ENCODE peak calls at places on chromosome 14, in six cellular contexts. F, J, A, U, K and M are unnamed samples.

GRCh38 chr14:57364659-57365450 is 25.5 kb upstream of the NAA30 start:
- DNase-seq in F (no peak), J (no peak), A (no peak), U (no peak), K (no peak), M (no peak)

GRCh38 chr14:32417956-32418552 is 89.0 kb downstream of the AKAP6 start:
- DNase-seq in F (no peak), J (no peak), A (no peak), U (peak; percentile 56), K (no peak), M (no peak)

GRCh38 chr14:31950760-31951637 is 126.1 kb upstream of the ARHGAP5 start:
- DNase-seq in F (no peak), J (no peak), A (peak; percentile 67), U (peak; percentile 71), K (no peak), M (no peak)

GRCh38 chr14:68011629-68012028 is 192.1 kb downstream of the RAD51B start:
- DNase-seq in F (no peak), J (no peak), A (no peak), U (no peak), K (no peak), M (no peak)

GRCh38 chr14:68610251-68610793 is 182.5 kb downstream of the ZFP36L1 start:
- DNase-seq in F (no peak), J (peak; percentile 26), A (peak; percentile 24), U (no peak), K (no peak), M (no peak)

GRCh38 chr14:96225745-96226151 is 21.1 kb downstream of the BDKRB2 start:
- DNase-seq in F (no peak), J (no peak), A (peak; percentile 44), U (peak; percentile 71), K (no peak), M (no peak)

GRCh38 chr14:53638966-53639365 is 317.7 kb downstream of the BMP4 start:
- DNase-seq in F (no peak), J (no peak), A (no peak), U (no peak), K (no peak), M (no peak)

GRCh38 chr14:105416671-105417070 is 3.0 kb upstream of the MTA1 start:
- DNase-seq in F (no peak), J (no peak), A (no peak), U (no peak), K (no peak), M (no peak)

GRCh38 chr14:94288610-94289465 is 4.2 kb downstream of the SERPINA10 start:
- DNase-seq in F (no peak), J (no peak), A (no peak), U (no peak), K (no peak), M (no peak)

GRCh38 chr14:24785698-24786097 is 151.7 kb upstream of the GZMB start:
- DNase-seq in F (no peak), J (no peak), A (no peak), U (no peak), K (no peak), M (no peak)

GRCh38 chr14:32352631-32353030 is 23.5 kb downstream of the AKAP6 start:
- DNase-seq in F (no peak), J (no peak), A (no peak), U (no peak), K (no peak), M (no peak)

GRCh38 chr14:105091335-105092123 is 26.3 kb upstream of the GPR132 start:
- DNase-seq in F (peak; percentile 87), J (peak; percentile 77), A (peak; percentile 60), U (peak; percentile 96), K (no peak), M (no peak)

GRCh38 chr14:29858299-29858698 is 69.3 kb downstream of the PRKD1 start:
- DNase-seq in F (no peak), J (no peak), A (no peak), U (no peak), K (no peak), M (peak; percentile 41)

GRCh38 chr14:63800651-63801385 is 52.0 kb upstream of the SYNE2 start:
- DNase-seq in F (no peak), J (no peak), A (no peak), U (peak; percentile 23), K (no peak), M (no peak)

GRCh38 chr14:96231731-96232130 is 24.3 kb upstream of the BDKRB1 start:
- DNase-seq in F (no peak), J (no peak), A (no peak), U (no peak), K (no peak), M (no peak)

GRCh38 chr14:22699801-22700564 is 55.8 kb upstream of the OR6J1 start:
- DNase-seq in F (no peak), J (no peak), A (no peak), U (no peak), K (no peak), M (no peak)

GRCh38 chr14:22650046-22650739 is 6.0 kb upstream of the OR6J1 start:
- DNase-seq in F (no peak), J (no peak), A (no peak), U (no peak), K (no peak), M (no peak)

GRCh38 chr14:87199371-87199770 is 793.6 kb downstream of the GALC start:
- DNase-seq in F (no peak), J (no peak), A (no peak), U (no peak), K (no peak), M (no peak)

GRCh38 chr14:91363776-91364523 is 53.7 kb downstream of the CCDC88C start:
- DNase-seq in F (no peak), J (no peak), A (no peak), U (no peak), K (no peak), M (peak; percentile 76)

GRCh38 chr14:99698642-99699041 is 14.5 kb downstream of the CYP46A1 start:
- DNase-seq in F (peak; percentile 39), J (no peak), A (no peak), U (no peak), K (no peak), M (no peak)

GRCh38 chr14:103699901-103700752 is 15.1 kb downstream of the XRCC3 start:
- DNase-seq in F (no peak), J (no peak), A (no peak), U (no peak), K (no peak), M (no peak)

GRCh38 chr14:31541702-31542101 is 19.5 kb upstream of the NUBPL start:
- DNase-seq in F (no peak), J (no peak), A (no peak), U (no peak), K (no peak), M (no peak)

GRCh38 chr14:81579115-81579514 is 45.5 kb upstream of the SEL1L start:
- DNase-seq in F (no peak), J (no peak), A (no peak), U (no peak), K (no peak), M (no peak)

DNA sequence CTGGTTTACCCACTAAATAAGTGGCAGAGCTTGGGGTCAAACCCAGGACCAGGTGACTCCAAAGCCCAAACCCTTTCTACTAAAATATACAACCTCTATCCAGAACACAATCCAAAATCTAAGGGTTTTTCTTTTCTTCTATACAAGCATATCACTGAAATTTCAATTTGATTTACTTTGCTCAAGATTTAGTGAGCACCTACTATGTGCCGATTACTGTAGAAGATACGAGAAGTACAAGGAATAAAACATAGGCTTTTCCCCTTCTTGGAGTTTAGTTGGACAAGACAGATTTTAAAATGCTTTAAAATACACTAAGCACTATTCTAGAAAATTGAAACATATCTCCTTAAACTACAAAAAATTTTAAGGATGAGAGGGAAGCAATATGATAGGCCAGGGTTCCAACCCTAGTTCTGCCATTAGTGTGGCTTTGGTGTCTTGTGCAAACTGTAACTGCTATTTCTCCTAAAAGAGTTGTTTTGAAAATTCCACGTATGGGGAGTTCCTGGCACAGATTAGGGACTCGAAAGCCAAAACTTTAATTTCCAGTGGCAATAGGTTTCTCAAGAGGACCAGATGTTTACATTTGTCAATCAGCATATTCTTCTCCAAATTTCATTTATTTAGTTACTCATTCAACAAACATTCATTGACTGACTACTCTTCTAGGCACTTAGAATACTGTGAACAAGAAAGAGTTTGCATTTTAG is 2.6 kb downstream of the L3HYPDH start:
- DNase-seq in F (no peak), J (no peak), A (no peak), U (no peak), K (no peak), M (no peak)
- H3K4me3 ChIP-seq in F (no peak overlapping the region), J (no peak overlapping the region), A (no peak overlapping the region), U (peak overlapping the region; percentile 94), K (no peak overlapping the region), M (peak overlapping the region; percentile 16)

GRCh38 chr14:59919582-59920377 is at the start of gene LRRC9:
- DNase-seq in F (no peak), J (no peak), A (peak; percentile 18), U (peak; percentile 2), K (peak; percentile 67), M (no peak)
- H3K4me3 ChIP-seq in F (peak within 1 kb of the TSS; percentile 40), J (no peak within 1 kb of the TSS), A (peak within 1 kb of the TSS; percentile 14), U (peak within 1 kb of the TSS; percentile 37), K (no peak within 1 kb of the TSS), M (peak within 1 kb of the TSS; percentile 48)

GRCh38 chr14:36009643-36010042 is 166.9 kb downstream of the PTCSC3 start:
- DNase-seq in F (no peak), J (no peak), A (no peak), U (no peak), K (no peak), M (no peak)
- H3K4me3 ChIP-seq in F (no peak overlapping the region), J (no peak overlapping the region), A (no peak overlapping the region), U (no peak overlapping the region), K (no peak overlapping the region), M (no peak overlapping the region)

GRCh38 chr14:101634453-101635237 is 73.3 kb downstream of the DIO3 start:
- DNase-seq in F (no peak), J (no peak), A (no peak), U (no peak), K (no peak), M (no peak)

GRCh38 chr14:101635238-101636080 is 74.2 kb downstream of the DIO3 start:
- DNase-seq in F (no peak), J (no peak), A (no peak), U (no peak), K (no peak), M (no peak)

GRCh38 chr14:101633276-101633675 is 72.0 kb downstream of the DIO3 start:
- DNase-seq in F (no peak), J (no peak), A (no peak), U (no peak), K (no peak), M (no peak)

GRCh38 chr14:101630056-101630960 is 69.0 kb downstream of the DIO3 start:
- DNase-seq in F (no peak), J (no peak), A (no peak), U (no peak), K (no peak), M (no peak)

GRCh38 chr14:101632520-101632919 is 71.2 kb downstream of the DIO3 start:
- DNase-seq in F (no peak), J (no peak), A (no peak), U (no peak), K (no peak), M (no peak)
- H3K4me3 ChIP-seq in F (no peak overlapping the region), J (no peak overlapping the region), A (no peak overlapping the region), U (no peak overlapping the region), K (no peak overlapping the region), M (no peak overlapping the region)

GRCh38 chr14:65421201-65421981 is 8.9 kb downstream of the FUT8 start:
- DNase-seq in F (no peak), J (no peak), A (no peak), U (no peak), K (no peak), M (no peak)
- H3K4me3 ChIP-seq in F (no peak overlapping the region), J (no peak overlapping the region), A (no peak overlapping the region), U (no peak overlapping the region), K (no peak overlapping the region), M (no peak overlapping the region)